ENCODE peak calls at places on chromosomes 16 and 17, in seven cellular contexts. One of them, this sample, is unnamed.

GRCh38 chr17:44636562-44636961 is 19.7 kb upstream of the MEIOC start:
- DNase-seq in transverse colon: no peak
- DNase-seq in left lung: no peak
- DNase-seq in tibial nerve: no peak
- DNase-seq in CD8-positive, alpha-beta T cell: no peak
- DNase-seq in endothelial cell of umbilical vein: peak; percentile 60
- DNase-seq in neural progenitor cell: peak; percentile 30
- DNase-seq in this sample: no peak

GRCh38 chr16:55643161-55643970 is 12.4 kb upstream of the SLC6A2 start:
- DNase-seq in transverse colon: peak; percentile 10
- DNase-seq in left lung: no peak
- DNase-seq in tibial nerve: no peak
- DNase-seq in CD8-positive, alpha-beta T cell: no peak
- DNase-seq in endothelial cell of umbilical vein: peak; percentile 33
- DNase-seq in neural progenitor cell: no peak
- DNase-seq in this sample: peak; percentile 29

GRCh38 chr17:69523252-69523861 is 108.9 kb downstream of the MAP2K6 start:
- DNase-seq in transverse colon: no peak
- DNase-seq in left lung: no peak
- DNase-seq in tibial nerve: peak; percentile 53
- DNase-seq in CD8-positive, alpha-beta T cell: no peak
- DNase-seq in endothelial cell of umbilical vein: peak; percentile 76
- DNase-seq in neural progenitor cell: peak; percentile 58
- DNase-seq in this sample: peak; percentile 52

GRCh38 chr16:50025544-50025931 is 513 bp downstream of the CNEP1R1 start:
- DNase-seq in transverse colon: peak; percentile 20
- DNase-seq in left lung: no peak
- DNase-seq in tibial nerve: no peak
- DNase-seq in CD8-positive, alpha-beta T cell: no peak
- DNase-seq in endothelial cell of umbilical vein: no peak
- DNase-seq in neural progenitor cell: no peak
- DNase-seq in this sample: peak; percentile 12

GRCh38 chr16:79026117-79026516 is 574.4 kb downstream of the MAF start:
- DNase-seq in transverse colon: no peak
- DNase-seq in left lung: no peak
- DNase-seq in tibial nerve: no peak
- DNase-seq in CD8-positive, alpha-beta T cell: no peak
- DNase-seq in endothelial cell of umbilical vein: no peak
- DNase-seq in neural progenitor cell: no peak
- DNase-seq in this sample: no peak

GRCh38 chr16:82061861-82062525 is 26.9 kb downstream of the HSD17B2 start:
- DNase-seq in transverse colon: no peak
- DNase-seq in left lung: no peak
- DNase-seq in tibial nerve: no peak
- DNase-seq in CD8-positive, alpha-beta T cell: no peak
- DNase-seq in endothelial cell of umbilical vein: peak; percentile 55
- DNase-seq in neural progenitor cell: peak; percentile 45
- DNase-seq in this sample: no peak

GRCh38 chr16:84350611-84351400 is 17.5 kb upstream of the ATP2C2 start:
- DNase-seq in transverse colon: no peak
- DNase-seq in left lung: no peak
- DNase-seq in tibial nerve: no peak
- DNase-seq in CD8-positive, alpha-beta T cell: no peak
- DNase-seq in endothelial cell of umbilical vein: no peak
- DNase-seq in neural progenitor cell: no peak
- DNase-seq in this sample: peak; percentile 38

GRCh38 chr17:50052241-50052788 is 3.6 kb upstream of the ITGA3 start:
- DNase-seq in transverse colon: no peak
- DNase-seq in left lung: no peak
- DNase-seq in tibial nerve: no peak
- DNase-seq in CD8-positive, alpha-beta T cell: no peak
- DNase-seq in endothelial cell of umbilical vein: no peak
- DNase-seq in neural progenitor cell: no peak
- DNase-seq in this sample: no peak

GRCh38 chr17:40553694-40554534 is 11.4 kb downstream of the CCR7 start:
- DNase-seq in transverse colon: no peak
- DNase-seq in left lung: no peak
- DNase-seq in tibial nerve: peak; percentile 62
- DNase-seq in CD8-positive, alpha-beta T cell: no peak
- DNase-seq in endothelial cell of umbilical vein: no peak
- DNase-seq in neural progenitor cell: no peak
- DNase-seq in this sample: peak; percentile 15

GRCh38 chr17:30021708-30022317 is 80.4 kb downstream of the EFCAB5 start:
- DNase-seq in transverse colon: no peak
- DNase-seq in left lung: no peak
- DNase-seq in tibial nerve: peak; percentile 42
- DNase-seq in CD8-positive, alpha-beta T cell: no peak
- DNase-seq in endothelial cell of umbilical vein: peak; percentile 71
- DNase-seq in neural progenitor cell: peak; percentile 66
- DNase-seq in this sample: peak; percentile 35

DNA sequence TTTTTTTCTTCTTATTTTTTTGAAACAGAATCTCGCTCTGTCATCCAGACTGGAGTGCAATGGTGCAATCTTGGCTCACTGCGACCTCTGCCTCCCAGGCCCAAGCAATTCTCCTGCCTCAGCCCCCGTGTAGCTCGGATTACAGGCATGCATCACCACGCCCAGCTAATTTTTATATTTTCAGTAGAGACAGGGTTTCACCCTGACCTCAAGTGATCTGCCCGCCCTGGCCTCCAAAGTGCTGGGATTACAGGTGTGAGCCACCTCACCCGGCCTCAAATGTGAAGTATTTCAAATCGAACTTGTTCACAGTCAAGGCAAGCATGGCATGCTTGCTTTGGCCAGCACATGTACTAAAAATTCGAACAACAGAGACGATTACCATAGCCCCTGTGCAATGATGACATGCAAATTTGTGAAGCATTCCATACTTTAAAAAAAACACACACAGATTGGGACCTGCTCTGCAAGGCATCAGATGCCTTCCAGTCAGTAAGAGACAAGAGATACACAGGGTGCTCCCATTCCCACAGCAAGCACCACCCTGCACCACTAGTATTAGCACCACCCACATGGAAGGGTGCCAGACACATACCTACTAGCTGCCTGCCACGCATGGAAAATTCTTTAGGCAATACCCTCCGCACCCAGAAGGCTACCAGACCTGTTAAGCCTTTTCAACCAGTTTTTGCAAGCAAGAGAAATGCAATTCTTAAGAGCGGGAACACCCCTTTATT is 47.2 kb downstream of the ANKRD11 start:
- DNase-seq in transverse colon: peak; percentile 70
- DNase-seq in left lung: peak; percentile 60
- DNase-seq in tibial nerve: no peak
- DNase-seq in CD8-positive, alpha-beta T cell: no peak
- DNase-seq in endothelial cell of umbilical vein: peak; percentile 20
- DNase-seq in neural progenitor cell: no peak
- DNase-seq in this sample: no peak
- TF ChIP-seq CTCF in transverse colon: peak; percentile 34
- TF ChIP-seq CTCF in left lung: no peak
- TF ChIP-seq CTCF in tibial nerve: no peak
- TF ChIP-seq CTCF in CD8-positive, alpha-beta T cell: no peak
- TF ChIP-seq CTCF in endothelial cell of umbilical vein: no peak
- TF ChIP-seq CTCF in neural progenitor cell: no peak
- TF ChIP-seq CTCF in this sample: no peak

GRCh38 chr17:81253358-81254131 is 14.4 kb downstream of the NDUFAF8 start:
- DNase-seq in transverse colon: peak; percentile 40
- DNase-seq in left lung: no peak
- DNase-seq in tibial nerve: peak; percentile 66
- DNase-seq in CD8-positive, alpha-beta T cell: peak; percentile 32
- DNase-seq in endothelial cell of umbilical vein: peak; percentile 43
- DNase-seq in neural progenitor cell: peak; percentile 51
- DNase-seq in this sample: peak; percentile 72

GRCh38 chr17:81250286-81251090 is 11.4 kb downstream of the NDUFAF8 start:
- DNase-seq in transverse colon: no peak
- DNase-seq in left lung: no peak
- DNase-seq in tibial nerve: no peak
- DNase-seq in CD8-positive, alpha-beta T cell: no peak
- DNase-seq in endothelial cell of umbilical vein: no peak
- DNase-seq in neural progenitor cell: no peak
- DNase-seq in this sample: no peak

GRCh38 chr17:81252336-81253329 is 13.5 kb downstream of the NDUFAF8 start:
- DNase-seq in transverse colon: no peak
- DNase-seq in left lung: no peak
- DNase-seq in tibial nerve: no peak
- DNase-seq in CD8-positive, alpha-beta T cell: no peak
- DNase-seq in endothelial cell of umbilical vein: no peak
- DNase-seq in neural progenitor cell: no peak
- DNase-seq in this sample: peak; percentile 84

GRCh38 chr17:81251091-81251942 is 12.2 kb downstream of the NDUFAF8 start:
- DNase-seq in transverse colon: peak; percentile 72
- DNase-seq in left lung: no peak
- DNase-seq in tibial nerve: no peak
- DNase-seq in CD8-positive, alpha-beta T cell: no peak
- DNase-seq in endothelial cell of umbilical vein: no peak
- DNase-seq in neural progenitor cell: no peak
- DNase-seq in this sample: peak; percentile 55

DNA sequence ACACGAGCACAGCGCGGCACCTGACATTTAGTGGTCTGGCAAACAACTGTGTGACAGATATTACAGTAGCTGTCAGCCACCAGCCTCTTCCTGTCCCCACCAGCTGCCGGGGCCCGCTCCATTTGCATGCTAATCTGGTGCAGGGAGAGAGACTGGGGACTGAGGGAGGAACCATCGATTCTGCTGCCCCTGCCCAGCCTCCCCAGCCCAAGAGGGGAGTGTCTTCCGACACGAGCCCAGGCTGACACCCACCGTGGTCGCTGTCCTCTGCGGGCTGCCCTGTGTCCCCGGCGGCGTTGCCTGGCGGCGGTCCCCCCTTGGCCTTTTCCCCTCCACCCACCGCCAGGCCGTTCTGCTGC is 12.8 kb downstream of the NDUFAF8 start:
- DNase-seq in transverse colon: peak; percentile 30
- DNase-seq in left lung: no peak
- DNase-seq in tibial nerve: no peak
- DNase-seq in CD8-positive, alpha-beta T cell: no peak
- DNase-seq in endothelial cell of umbilical vein: no peak
- DNase-seq in neural progenitor cell: no peak
- DNase-seq in this sample: peak; percentile 93
- H3K27ac ChIP-seq in transverse colon: peak overlapping the region; percentile 81
- H3K27ac ChIP-seq in left lung: no peak overlapping the region
- H3K27ac ChIP-seq in tibial nerve: no peak overlapping the region
- H3K27ac ChIP-seq in CD8-positive, alpha-beta T cell: no peak overlapping the region
- H3K27ac ChIP-seq in endothelial cell of umbilical vein: no peak overlapping the region
- H3K27ac ChIP-seq in neural progenitor cell: no peak overlapping the region
- H3K27ac ChIP-seq in this sample: peak overlapping the region; percentile 91

DNA sequence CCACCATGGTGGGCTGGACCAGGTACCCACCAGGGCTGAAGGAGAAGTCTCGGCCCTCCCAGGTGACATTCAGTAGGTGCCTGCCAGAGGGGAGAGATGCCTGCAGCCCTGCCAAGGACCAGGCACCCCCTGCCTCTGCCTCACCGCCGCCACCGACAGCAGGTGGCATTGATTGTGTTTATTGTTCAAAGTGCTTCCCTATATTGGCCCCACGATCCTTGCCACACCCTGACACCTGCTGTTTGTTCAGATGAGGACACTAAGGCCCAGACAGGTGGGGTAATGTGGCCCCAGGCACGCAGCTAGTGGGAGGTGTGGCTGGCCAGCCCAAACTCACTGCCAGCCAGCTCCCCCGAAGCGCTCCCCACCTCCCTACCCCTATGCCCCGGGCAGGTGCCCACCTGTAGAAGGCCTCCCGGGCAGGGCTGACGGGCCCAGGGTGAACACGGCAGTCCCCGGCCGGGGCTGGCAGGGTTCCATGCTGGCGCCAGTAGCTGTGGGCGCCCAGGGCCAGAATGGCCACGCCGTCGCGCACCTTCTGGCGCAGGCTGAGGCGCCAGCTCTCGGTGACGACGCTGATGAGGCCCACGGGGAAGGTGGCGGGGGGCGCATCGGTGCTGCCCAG is 8.0 kb downstream of the GRIN2C start:
- DNase-seq in transverse colon: no peak
- DNase-seq in left lung: no peak
- DNase-seq in tibial nerve: no peak
- DNase-seq in CD8-positive, alpha-beta T cell: no peak
- DNase-seq in endothelial cell of umbilical vein: no peak
- DNase-seq in neural progenitor cell: no peak
- DNase-seq in this sample: no peak
- H3K4me3 ChIP-seq in transverse colon: no peak overlapping the region
- H3K4me3 ChIP-seq in left lung: no peak overlapping the region
- H3K4me3 ChIP-seq in tibial nerve: no peak overlapping the region
- H3K4me3 ChIP-seq in CD8-positive, alpha-beta T cell: no peak overlapping the region
- H3K4me3 ChIP-seq in endothelial cell of umbilical vein: no peak overlapping the region
- H3K4me3 ChIP-seq in neural progenitor cell: no peak overlapping the region
- H3K4me3 ChIP-seq in this sample: no peak overlapping the region

GRCh38 chr17:17706140-17707060 is 25.1 kb downstream of the RAI1 start:
- DNase-seq in transverse colon: no peak
- DNase-seq in left lung: no peak
- DNase-seq in tibial nerve: no peak
- DNase-seq in CD8-positive, alpha-beta T cell: no peak
- DNase-seq in endothelial cell of umbilical vein: no peak
- DNase-seq in neural progenitor cell: no peak
- DNase-seq in this sample: no peak
- TF ChIP-seq CTCF in transverse colon: no peak
- TF ChIP-seq CTCF in left lung: no peak
- TF ChIP-seq CTCF in tibial nerve: no peak
- TF ChIP-seq CTCF in CD8-positive, alpha-beta T cell: no peak
- TF ChIP-seq CTCF in endothelial cell of umbilical vein: no peak
- TF ChIP-seq CTCF in neural progenitor cell: no peak
- TF ChIP-seq CTCF in this sample: no peak

DNA sequence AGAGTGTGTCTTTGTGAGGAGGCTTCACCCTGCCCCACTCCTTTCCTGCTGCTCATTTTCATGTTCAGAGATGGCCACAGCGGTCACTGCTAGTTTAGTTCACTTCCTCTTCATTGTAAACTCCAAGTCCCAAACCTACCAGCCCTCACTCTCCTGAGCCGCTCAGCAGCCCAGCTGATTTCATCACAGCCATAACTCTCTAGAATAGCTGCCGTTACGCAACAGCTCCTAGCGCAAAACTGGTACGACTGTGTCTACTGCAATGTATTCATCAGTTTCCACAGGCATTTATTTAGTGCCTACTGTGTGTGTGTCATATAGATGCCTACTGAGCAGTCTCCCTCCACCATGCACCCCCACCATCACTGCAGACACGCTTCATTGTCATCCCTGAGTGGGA is 233.5 kb upstream of the RPL38 start:
- DNase-seq in transverse colon: peak; percentile 22
- DNase-seq in left lung: peak; percentile 80
- DNase-seq in tibial nerve: peak; percentile 48
- DNase-seq in CD8-positive, alpha-beta T cell: no peak
- DNase-seq in endothelial cell of umbilical vein: no peak
- DNase-seq in neural progenitor cell: no peak
- DNase-seq in this sample: no peak
- H3K27ac ChIP-seq in transverse colon: no peak overlapping the region
- H3K27ac ChIP-seq in left lung: peak overlapping the region; percentile 67
- H3K27ac ChIP-seq in tibial nerve: no peak overlapping the region
- H3K27ac ChIP-seq in CD8-positive, alpha-beta T cell: no peak overlapping the region
- H3K27ac ChIP-seq in endothelial cell of umbilical vein: no peak overlapping the region
- H3K27ac ChIP-seq in neural progenitor cell: no peak overlapping the region
- H3K27ac ChIP-seq in this sample: no peak overlapping the region

GRCh38 chr17:48996696-48997102 is 486 bp upstream of the IGF2BP1 start:
- DNase-seq in transverse colon: no peak
- DNase-seq in left lung: no peak
- DNase-seq in tibial nerve: no peak
- DNase-seq in CD8-positive, alpha-beta T cell: no peak
- DNase-seq in endothelial cell of umbilical vein: no peak
- DNase-seq in neural progenitor cell: no peak
- DNase-seq in this sample: no peak
- H3K4me3 ChIP-seq in transverse colon: no peak overlapping the region
- H3K4me3 ChIP-seq in left lung: no peak overlapping the region
- H3K4me3 ChIP-seq in tibial nerve: no peak overlapping the region
- H3K4me3 ChIP-seq in CD8-positive, alpha-beta T cell: no peak overlapping the region
- H3K4me3 ChIP-seq in endothelial cell of umbilical vein: peak overlapping the region; percentile 72
- H3K4me3 ChIP-seq in neural progenitor cell: peak overlapping the region; percentile 97
- H3K4me3 ChIP-seq in this sample: peak overlapping the region; percentile 91

GRCh38 chr17:67628580-67629013 is 89.1 kb upstream of the NOL11 start:
- DNase-seq in transverse colon: no peak
- DNase-seq in left lung: peak; percentile 69
- DNase-seq in tibial nerve: no peak
- DNase-seq in CD8-positive, alpha-beta T cell: no peak
- DNase-seq in endothelial cell of umbilical vein: no peak
- DNase-seq in neural progenitor cell: peak; percentile 19
- DNase-seq in this sample: peak; percentile 53
- TF ChIP-seq CTCF in transverse colon: no peak
- TF ChIP-seq CTCF in left lung: no peak
- TF ChIP-seq CTCF in tibial nerve: no peak
- TF ChIP-seq CTCF in CD8-positive, alpha-beta T cell: no peak
- TF ChIP-seq CTCF in endothelial cell of umbilical vein: no peak
- TF ChIP-seq CTCF in neural progenitor cell: peak; percentile 27
- TF ChIP-seq CTCF in this sample: peak; percentile 65

This sample was measured in WERI-Rb-1.